ENCODE peak calls at places on chromosomes 3 and 15, in five cellular contexts. One of them, this sample, is unnamed.

GRCh38 chr3:20060924-20061323 is 20.7 kb downstream of the KAT2B start:
- DNase-seq in OCI-LY7: no peak
- DNase-seq in lung: no peak
- DNase-seq in GM23338: no peak
- DNase-seq in CD8-positive, alpha-beta T cell: no peak
- DNase-seq in this sample: peak

GRCh38 chr3:23663661-23664186 is 142.0 kb upstream of the UBE2E1 start:
- DNase-seq in OCI-LY7: no peak
- DNase-seq in lung: no peak
- DNase-seq in GM23338: no peak
- DNase-seq in CD8-positive, alpha-beta T cell: no peak
- DNase-seq in this sample: no peak

GRCh38 chr15:42731461-42731860 is 5.5 kb downstream of the CDAN1 start:
- DNase-seq in lung: no peak
- DNase-seq in CD8-positive, alpha-beta T cell: no peak
- DNase-seq in GM23338: no peak
- DNase-seq in OCI-LY7: no peak
- DNase-seq in this sample: no peak

GRCh38 chr3:9390265-9390888 is 7.0 kb upstream of the SETD5 start:
- DNase-seq in CD8-positive, alpha-beta T cell: no peak
- DNase-seq in GM23338: no peak
- DNase-seq in lung: no peak
- DNase-seq in OCI-LY7: no peak
- DNase-seq in this sample: no peak

GRCh38 chr15:91849749-91850161 is 3.8 kb upstream of the SLCO3A1 start:
- DNase-seq in lung: no peak
- DNase-seq in GM23338: peak
- DNase-seq in OCI-LY7: peak
- DNase-seq in CD8-positive, alpha-beta T cell: no peak
- DNase-seq in this sample: no peak

GRCh38 chr15:54836052-54836795 is 360.5 kb downstream of the RSL24D1 start:
- DNase-seq in lung: no peak
- DNase-seq in GM23338: no peak
- DNase-seq in CD8-positive, alpha-beta T cell: no peak
- DNase-seq in OCI-LY7: no peak
- DNase-seq in this sample: no peak

GRCh38 chr15:101623367-101624304 is 28.5 kb downstream of the TM2D3 start:
- DNase-seq in CD8-positive, alpha-beta T cell: no peak
- DNase-seq in lung: no peak
- DNase-seq in OCI-LY7: no peak
- DNase-seq in GM23338: no peak
- DNase-seq in this sample: no peak

GRCh38 chr3:48966876-48967361 is 23.1 kb upstream of the P4HTM start:
- DNase-seq in CD8-positive, alpha-beta T cell: no peak
- DNase-seq in lung: no peak
- DNase-seq in OCI-LY7: no peak
- DNase-seq in GM23338: no peak
- DNase-seq in this sample: no peak

GRCh38 chr3:123201557-123202427 is at the start of gene SEC22A:
- DNase-seq in lung: peak
- DNase-seq in OCI-LY7: peak
- DNase-seq in CD8-positive, alpha-beta T cell: peak
- DNase-seq in GM23338: peak
- DNase-seq in this sample: peak

GRCh38 chr15:91855684-91856553 is 2.4 kb downstream of the SLCO3A1 start:
- DNase-seq in OCI-LY7: peak
- DNase-seq in lung: peak
- DNase-seq in CD8-positive, alpha-beta T cell: no peak
- DNase-seq in GM23338: peak
- DNase-seq in this sample: no peak

GRCh38 chr15:52527898-52528464 is 699 bp downstream of the MYO5A start:
- DNase-seq in CD8-positive, alpha-beta T cell: peak
- DNase-seq in lung: no peak
- DNase-seq in OCI-LY7: peak
- DNase-seq in GM23338: peak
- DNase-seq in this sample: peak

GRCh38 chr3:11422291-11422690 is 150.1 kb downstream of the ATG7 start:
- DNase-seq in OCI-LY7: no peak
- DNase-seq in lung: no peak
- DNase-seq in GM23338: no peak
- DNase-seq in CD8-positive, alpha-beta T cell: no peak
- DNase-seq in this sample: no peak

GRCh38 chr15:84082739-84083138 is 152.8 kb upstream of the GOLGA6L4 start:
- DNase-seq in lung: no peak
- DNase-seq in OCI-LY7: no peak
- DNase-seq in GM23338: no peak
- DNase-seq in CD8-positive, alpha-beta T cell: no peak
- DNase-seq in this sample: no peak

GRCh38 chr3:141360888-141361598 is 7.3 kb upstream of the ZBTB38 start:
- DNase-seq in lung: peak
- DNase-seq in CD8-positive, alpha-beta T cell: no peak
- DNase-seq in OCI-LY7: peak
- DNase-seq in GM23338: peak
- DNase-seq in this sample: peak

GRCh38 chr3:43852066-43852465 is 161.3 kb downstream of the ABHD5 start:
- DNase-seq in lung: no peak
- DNase-seq in CD8-positive, alpha-beta T cell: no peak
- DNase-seq in OCI-LY7: no peak
- DNase-seq in GM23338: no peak
- DNase-seq in this sample: no peak

DNA sequence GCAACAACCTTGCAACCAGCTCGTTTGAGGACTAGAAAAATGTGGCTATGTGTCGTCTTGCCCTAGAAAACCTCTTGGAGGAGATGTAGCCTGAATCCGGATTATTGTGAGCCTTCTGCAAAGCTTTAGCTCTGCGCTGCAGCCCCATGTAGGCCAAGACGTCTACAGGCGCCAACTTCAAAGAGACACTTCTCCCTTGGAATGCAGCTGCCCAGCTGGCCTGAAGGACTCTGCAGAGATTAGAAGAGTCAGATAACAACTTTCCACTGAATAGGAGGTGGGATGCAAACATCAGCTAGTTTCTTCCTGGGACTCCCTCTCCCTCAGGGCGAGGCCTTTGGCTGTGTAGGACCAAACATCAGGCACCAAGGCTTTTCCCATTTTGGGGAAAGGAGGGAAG is 356.5 kb upstream of the IL12A start:
- DNase-seq in CD8-positive, alpha-beta T cell: no peak
- DNase-seq in OCI-LY7: no peak
- DNase-seq in GM23338: peak
- DNase-seq in lung: peak
- DNase-seq in this sample: no peak
- H3K27ac ChIP-seq in CD8-positive, alpha-beta T cell: no peak
- H3K27ac ChIP-seq in OCI-LY7: no peak
- H3K27ac ChIP-seq in GM23338: no peak
- H3K27ac ChIP-seq in lung: no peak
- H3K27ac ChIP-seq in this sample: no peak

DNA sequence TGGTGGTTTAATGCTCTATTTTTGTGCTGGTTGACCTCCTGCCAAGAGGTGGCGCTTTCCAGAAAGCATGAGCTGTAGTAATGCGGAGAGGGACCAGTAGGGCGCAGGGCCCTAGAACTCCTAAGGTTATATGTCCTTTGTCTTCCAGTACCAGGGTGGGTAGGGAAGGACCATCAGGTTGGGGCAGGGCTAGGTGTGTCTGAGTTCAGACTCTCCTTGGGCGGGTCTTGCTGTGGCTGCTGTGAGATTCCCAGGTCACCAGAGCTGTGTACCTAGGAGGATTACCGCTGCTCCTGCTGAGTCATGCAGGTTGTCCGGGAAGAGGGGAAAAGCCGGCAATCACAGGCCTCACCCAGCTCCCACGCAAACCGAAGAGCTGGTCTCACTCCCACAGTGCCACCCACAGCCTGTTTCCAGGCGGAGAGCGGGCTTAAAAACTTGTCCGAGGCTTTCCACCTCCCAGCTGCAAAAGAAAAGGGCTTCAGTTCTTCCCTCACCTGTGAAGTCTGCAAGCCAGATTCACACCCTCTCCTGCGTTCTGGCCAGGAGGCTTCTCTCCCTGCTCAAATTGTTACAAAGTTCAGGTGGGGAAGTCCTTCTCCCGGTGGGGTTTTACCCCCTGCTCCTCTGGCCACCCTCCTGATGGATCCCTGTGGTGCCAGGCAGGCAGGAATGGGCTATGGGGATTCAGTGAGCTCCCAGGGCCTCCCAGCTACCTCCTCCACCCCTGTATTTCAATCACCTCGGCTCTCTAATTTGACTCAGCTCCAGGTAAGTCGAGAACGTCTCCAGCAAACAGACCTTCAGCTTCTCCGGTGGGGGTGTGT is 37.7 kb upstream of the BCHE start:
- DNase-seq in OCI-LY7: no peak
- DNase-seq in lung: no peak
- DNase-seq in CD8-positive, alpha-beta T cell: no peak
- DNase-seq in GM23338: peak
- DNase-seq in this sample: no peak
- H3K27ac ChIP-seq in OCI-LY7: no peak
- H3K27ac ChIP-seq in lung: no peak
- H3K27ac ChIP-seq in CD8-positive, alpha-beta T cell: no peak
- H3K27ac ChIP-seq in GM23338: no peak
- H3K27ac ChIP-seq in this sample: no peak

GRCh38 chr3:71512544-71512943 is 71.0 kb downstream of the FOXP1 start:
- DNase-seq in GM23338: no peak
- DNase-seq in lung: no peak
- DNase-seq in OCI-LY7: no peak
- DNase-seq in CD8-positive, alpha-beta T cell: no peak
- DNase-seq in this sample: no peak
- H3K27ac ChIP-seq in GM23338: no peak
- H3K27ac ChIP-seq in lung: no peak
- H3K27ac ChIP-seq in OCI-LY7: no peak
- H3K27ac ChIP-seq in CD8-positive, alpha-beta T cell: no peak
- H3K27ac ChIP-seq in this sample: peak

GRCh38 chr3:152213938-152214337 is 54.8 kb upstream of the MBNL1 start:
- DNase-seq in CD8-positive, alpha-beta T cell: no peak
- DNase-seq in lung: no peak
- DNase-seq in GM23338: no peak
- DNase-seq in OCI-LY7: no peak
- DNase-seq in this sample: no peak
- H3K27ac ChIP-seq in CD8-positive, alpha-beta T cell: no peak
- H3K27ac ChIP-seq in lung: no peak
- H3K27ac ChIP-seq in GM23338: no peak
- H3K27ac ChIP-seq in OCI-LY7: no peak
- H3K27ac ChIP-seq in this sample: peak

GRCh38 chr15:63456253-63456652 is 48.1 kb upstream of the USP3 start:
- DNase-seq in CD8-positive, alpha-beta T cell: no peak
- DNase-seq in lung: no peak
- DNase-seq in GM23338: no peak
- DNase-seq in OCI-LY7: no peak
- DNase-seq in this sample: no peak

GRCh38 chr15:63452552-63453136 is 51.7 kb upstream of the USP3 start:
- DNase-seq in lung: no peak
- DNase-seq in GM23338: no peak
- DNase-seq in OCI-LY7: no peak
- DNase-seq in CD8-positive, alpha-beta T cell: no peak
- DNase-seq in this sample: no peak

GRCh38 chr15:63454812-63455211 is 49.6 kb upstream of the USP3 start:
- DNase-seq in OCI-LY7: no peak
- DNase-seq in CD8-positive, alpha-beta T cell: no peak
- DNase-seq in lung: no peak
- DNase-seq in GM23338: no peak
- DNase-seq in this sample: no peak

GRCh38 chr15:63450884-63451225 is 53.5 kb upstream of the USP3 start:
- DNase-seq in lung: no peak
- DNase-seq in OCI-LY7: no peak
- DNase-seq in CD8-positive, alpha-beta T cell: no peak
- DNase-seq in GM23338: no peak
- DNase-seq in this sample: no peak

GRCh38 chr15:63453181-63453905 is 51.0 kb upstream of the USP3 start:
- DNase-seq in OCI-LY7: no peak
- DNase-seq in CD8-positive, alpha-beta T cell: no peak
- DNase-seq in GM23338: no peak
- DNase-seq in lung: no peak
- DNase-seq in this sample: no peak
- H3K27ac ChIP-seq in OCI-LY7: no peak
- H3K27ac ChIP-seq in CD8-positive, alpha-beta T cell: no peak
- H3K27ac ChIP-seq in GM23338: no peak
- H3K27ac ChIP-seq in lung: no peak
- H3K27ac ChIP-seq in this sample: no peak

GRCh38 chr3:30676424-30677346 is 70.3 kb downstream of the TGFBR2 start:
- DNase-seq in CD8-positive, alpha-beta T cell: no peak
- DNase-seq in OCI-LY7: no peak
- DNase-seq in GM23338: no peak
- DNase-seq in lung: no peak
- DNase-seq in this sample: no peak
- H3K27ac ChIP-seq in CD8-positive, alpha-beta T cell: no peak
- H3K27ac ChIP-seq in OCI-LY7: no peak
- H3K27ac ChIP-seq in GM23338: no peak
- H3K27ac ChIP-seq in lung: no peak
- H3K27ac ChIP-seq in this sample: no peak

DNA sequence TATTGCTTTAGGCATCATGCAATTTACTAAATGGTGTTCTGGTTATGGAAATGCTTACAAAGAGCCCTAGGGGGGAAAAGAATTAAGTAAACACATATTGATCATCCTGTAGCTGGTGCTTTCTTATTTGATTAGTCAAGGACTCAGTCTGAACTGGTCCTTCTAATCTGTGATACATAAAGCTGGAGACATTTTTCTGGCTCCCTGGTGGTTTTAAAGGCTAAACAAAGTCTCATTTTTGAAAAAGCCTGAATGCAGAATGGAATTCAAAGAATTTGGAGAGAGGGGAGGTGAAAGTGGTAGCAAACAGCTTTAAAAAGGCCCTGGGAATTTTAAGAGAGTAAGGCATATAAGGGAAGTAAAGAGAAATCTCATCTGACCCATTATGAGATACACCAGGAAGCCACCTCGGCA is 149.7 kb downstream of the RBMS3 start:
- DNase-seq in GM23338: peak
- DNase-seq in lung: no peak
- DNase-seq in CD8-positive, alpha-beta T cell: no peak
- DNase-seq in OCI-LY7: no peak
- DNase-seq in this sample: no peak
- H3K27ac ChIP-seq in GM23338: peak
- H3K27ac ChIP-seq in lung: no peak
- H3K27ac ChIP-seq in CD8-positive, alpha-beta T cell: no peak
- H3K27ac ChIP-seq in OCI-LY7: no peak
- H3K27ac ChIP-seq in this sample: no peak

GRCh38 chr3:14520967-14521366 is 19.2 kb downstream of the GRIP2 start:
- DNase-seq in lung: no peak
- DNase-seq in CD8-positive, alpha-beta T cell: no peak
- DNase-seq in GM23338: no peak
- DNase-seq in OCI-LY7: no peak
- DNase-seq in this sample: no peak
- H3K27ac ChIP-seq in lung: peak
- H3K27ac ChIP-seq in CD8-positive, alpha-beta T cell: no peak
- H3K27ac ChIP-seq in GM23338: no peak
- H3K27ac ChIP-seq in OCI-LY7: no peak
- H3K27ac ChIP-seq in this sample: no peak